ENCODE peak calls at places on chromosomes 13 and 19, in six cellular contexts. N, C, B, X, E and S are unnamed samples.

GRCh38 chr19:54928299-54928698 is 19.0 kb downstream of the NLRP7 start:
- DNase-seq in N (no peak), C (no peak), B (peak; percentile 7), X (no peak), E (no peak), S (no peak)

GRCh38 chr19:10007811-10008211 is 2.5 kb downstream of the COL5A3 start:
- DNase-seq in N (no peak), C (peak; percentile 15), B (peak; percentile 95), X (peak; percentile 59), E (no peak), S (no peak)

GRCh38 chr13:64553411-64554129 is 2676.6 kb downstream of the PCDH9 start:
- DNase-seq in N (no peak), C (no peak), B (peak; percentile 0), X (peak; percentile 10), E (no peak), S (no peak)

GRCh38 chr13:88586263-88586662 is 915.1 kb downstream of the SLITRK5 start:
- DNase-seq in N (no peak), C (no peak), B (no peak), X (no peak), E (no peak), S (no peak)

GRCh38 chr19:7971553-7972520 is 28.4 kb upstream of the TIMM44 start:
- DNase-seq in N (no peak), C (no peak), B (no peak), X (no peak), E (no peak), S (no peak)

GRCh38 chr13:96475103-96475502 is 385.2 kb downstream of the HS6ST3 start:
- DNase-seq in N (no peak), C (no peak), B (no peak), X (no peak), E (no peak), S (no peak)

GRCh38 chr19:13031917-13032623 is 36.8 kb downstream of the NFIX start:
- DNase-seq in N (no peak), C (peak; percentile 46), B (peak; percentile 63), X (peak; percentile 38), E (no peak), S (no peak)

GRCh38 chr19:35555301-35556005 is 8.0 kb downstream of the ATP4A start:
- DNase-seq in N (peak; percentile 21), C (no peak), B (peak; percentile 61), X (peak; percentile 40), E (no peak), S (no peak)